ENCODE peak calls at places on chromosomes 16 and 17, in seven cellular contexts. J is prostate gland, D is testis, Y is endothelial cell of umbilical vein, P is lower leg skin, M is right lobe of liver, R is Peyer's patch. E is an unnamed sample.
A peak's percentile ranks its signal among the peaks of the same experiment; 100 is the strongest.

GRCh38 chr17:1414634-1415033 is 14.6 kb upstream of the YWHAE start:
- DNase-seq in J (no peak), Y (no peak), M (no peak), D (no peak), R (no peak), P (no peak), E (no peak)

GRCh38 chr16:70663524-70664324 is 17.4 kb downstream of the IL34 start:
- DNase-seq in Y (no peak), D (no peak), M (no peak), R (no peak), J (no peak), P (no peak), E (no peak)

GRCh38 chr16:88478115-88478514 is 25.0 kb downstream of the ZFPM1 start:
- DNase-seq in Y (no peak), J (no peak), P (no peak), D (no peak), M (no peak), R (peak; percentile 71), E (no peak)

GRCh38 chr16:2766430-2767139 is 10.5 kb downstream of the ELOB start:
- DNase-seq in J (no peak), M (peak; percentile 30), P (no peak), Y (no peak), R (no peak), D (no peak), E (no peak)

GRCh38 chr17:68460715-68461114 is 3.4 kb upstream of the WIPI1 start:
- DNase-seq in R (no peak), J (no peak), Y (no peak), P (no peak), D (no peak), M (no peak), E (no peak)

GRCh38 chr16:50050802-50051201 is 15.0 kb upstream of the HEATR3 start:
- DNase-seq in D (no peak), P (no peak), M (no peak), R (no peak), J (no peak), Y (no peak), E (no peak)

GRCh38 chr17:74466111-74466784 is at the start of gene CD300A:
- DNase-seq in D (peak; percentile 48), P (no peak), J (no peak), Y (no peak), M (peak; percentile 80), R (peak; percentile 79), E (no peak)

GRCh38 chr17:21285164-21286065 is 904 bp downstream of the MAP2K3 start:
- DNase-seq in Y (peak; percentile 54), D (peak; percentile 42), P (peak; percentile 77), M (no peak), J (no peak), R (no peak), E (no peak)

GRCh38 chr17:39209317-39210092 is 9.4 kb downstream of the RPL19 start:
- DNase-seq in R (peak; percentile 79), D (peak; percentile 78), J (peak; percentile 94), P (peak; percentile 91), Y (peak; percentile 29), M (no peak), E (peak; percentile 89)

GRCh38 chr16:29854520-29855100 is 8.4 kb downstream of the CDIPT start:
- DNase-seq in R (no peak), P (no peak), J (no peak), D (no peak), Y (no peak), M (no peak), E (no peak)

GRCh38 chr16:56246051-56246817 is 54.9 kb downstream of the GNAO1 start:
- DNase-seq in M (peak; percentile 84), R (no peak), J (no peak), D (peak; percentile 32), P (no peak), Y (no peak), E (peak; percentile 55)

GRCh38 chr16:27313422-27314160 is at the start of gene IL4R:
- DNase-seq in P (peak; percentile 94), D (peak; percentile 74), M (peak; percentile 93), Y (peak; percentile 59), J (peak; percentile 42), R (peak; percentile 80), E (peak; percentile 81)

GRCh38 chr17:77206557-77206956 is 65.8 kb downstream of the SEC14L1 start:
- DNase-seq in P (no peak), R (peak; percentile 22), Y (peak; percentile 85), J (no peak), D (no peak), M (no peak), E (no peak)

GRCh38 chr17:15341385-15341849 is at the start of gene TEKT3:
- DNase-seq in D (peak; percentile 91), R (peak; percentile 90), Y (peak; percentile 57), M (peak; percentile 75), P (peak; percentile 96), J (peak; percentile 37), E (peak; percentile 89)

GRCh38 chr16:85606920-85607319 is 6.2 kb upstream of the GSE1 start:
- DNase-seq in Y (no peak), M (no peak), J (no peak), P (no peak), D (no peak), R (no peak), E (no peak)

GRCh38 chr16:85607796-85608514 is 5.2 kb upstream of the GSE1 start:
- DNase-seq in Y (no peak), P (no peak), D (no peak), R (no peak), J (no peak), M (no peak), E (no peak)

GRCh38 chr16:85605051-85605911 is 7.8 kb upstream of the GSE1 start:
- DNase-seq in R (no peak), P (no peak), J (no peak), Y (no peak), M (no peak), D (no peak), E (no peak)

GRCh38 chr16:85607331-85607765 is 5.8 kb upstream of the GSE1 start:
- DNase-seq in D (no peak), P (no peak), M (no peak), J (no peak), Y (no peak), R (peak; percentile 55), E (no peak)

GRCh38 chr16:85605912-85606841 is 6.9 kb upstream of the GSE1 start:
- DNase-seq in R (no peak), Y (no peak), P (no peak), D (no peak), M (no peak), J (no peak), E (no peak)
- TF ChIP-seq CTCF in R (no peak), Y (no peak), P (no peak), D (no peak), M (no peak), J (no peak), E (no peak)

DNA sequence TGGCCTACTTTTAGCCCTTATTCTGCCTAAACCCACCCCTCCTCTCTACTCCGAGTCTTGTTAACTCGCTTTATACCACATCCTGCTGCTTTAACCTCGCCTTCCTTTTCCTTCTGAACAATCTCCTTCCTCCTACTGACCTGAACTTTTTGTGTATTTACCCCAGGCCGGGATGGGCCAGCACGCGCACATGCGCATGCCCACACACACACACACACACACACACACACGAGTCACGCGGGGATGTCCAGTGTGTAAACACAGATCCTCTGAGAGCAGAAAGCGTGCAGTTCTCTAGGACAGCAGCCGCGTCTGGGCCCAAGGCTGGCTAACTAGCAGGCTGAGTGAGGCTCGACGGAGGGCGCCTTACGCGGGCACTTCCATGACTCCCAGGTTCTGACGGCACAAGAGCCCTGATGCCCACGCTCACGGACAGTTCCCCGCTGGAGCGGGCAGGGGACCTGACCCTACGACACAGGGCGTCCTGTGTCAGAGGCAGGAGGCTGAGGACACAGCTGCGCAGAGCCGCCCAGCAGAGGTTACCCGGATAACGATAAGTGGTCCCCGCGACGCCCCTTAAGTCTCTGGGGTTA is 610 bp downstream of the PIK3R5 start:
- DNase-seq in J (no peak), R (peak; percentile 75), M (peak; percentile 66), P (peak; percentile 85), D (no peak), Y (no peak), E (no peak)
- TF ChIP-seq POLR2A in J (no peak), R (no peak), M (no peak), P (no peak), D (no peak), Y (no peak), E (no peak)

DNA sequence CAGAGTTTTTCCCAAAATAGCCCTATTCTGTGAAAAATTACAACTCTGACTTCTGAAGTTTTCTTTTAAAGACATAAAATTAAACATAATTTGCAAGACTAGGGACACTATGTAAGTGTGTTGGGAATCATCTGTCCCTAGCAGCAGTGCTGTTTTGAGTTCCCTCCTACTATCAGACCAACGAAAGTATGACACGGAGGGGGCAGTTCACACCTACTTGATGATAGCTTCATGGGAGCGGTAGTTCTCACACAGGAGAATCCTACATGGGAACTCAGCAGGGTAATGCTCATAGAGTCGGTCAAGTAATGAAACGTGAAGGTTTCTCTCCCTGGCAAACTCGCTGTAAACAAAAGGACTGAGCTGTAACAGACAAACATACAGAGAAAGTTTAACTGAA is 96.6 kb downstream of the HELZ start:
- DNase-seq in J (no peak), P (no peak), Y (no peak), M (no peak), D (no peak), R (no peak), E (no peak)
- TF ChIP-seq CTCF in J (no peak), P (no peak), Y (no peak), M (no peak), D (no peak), R (no peak), E (no peak)

GRCh38 chr16:17371014-17371296 is 99.8 kb downstream of the XYLT1 start:
- DNase-seq in Y (no peak), P (no peak), M (no peak), D (no peak), J (no peak), R (no peak), E (no peak)

GRCh38 chr16:17368951-17369350 is 101.8 kb downstream of the XYLT1 start:
- DNase-seq in J (no peak), Y (no peak), R (peak; percentile 45), D (no peak), M (no peak), P (no peak), E (no peak)

GRCh38 chr16:17369441-17369951 is 101.3 kb downstream of the XYLT1 start:
- DNase-seq in R (peak; percentile 92), Y (peak; percentile 3), D (peak; percentile 40), J (no peak), P (no peak), M (peak; percentile 71), E (no peak)

GRCh38 chr16:17368511-17368910 is 102.2 kb downstream of the XYLT1 start:
- DNase-seq in M (no peak), R (peak; percentile 41), Y (no peak), D (no peak), P (no peak), J (no peak), E (no peak)

DNA sequence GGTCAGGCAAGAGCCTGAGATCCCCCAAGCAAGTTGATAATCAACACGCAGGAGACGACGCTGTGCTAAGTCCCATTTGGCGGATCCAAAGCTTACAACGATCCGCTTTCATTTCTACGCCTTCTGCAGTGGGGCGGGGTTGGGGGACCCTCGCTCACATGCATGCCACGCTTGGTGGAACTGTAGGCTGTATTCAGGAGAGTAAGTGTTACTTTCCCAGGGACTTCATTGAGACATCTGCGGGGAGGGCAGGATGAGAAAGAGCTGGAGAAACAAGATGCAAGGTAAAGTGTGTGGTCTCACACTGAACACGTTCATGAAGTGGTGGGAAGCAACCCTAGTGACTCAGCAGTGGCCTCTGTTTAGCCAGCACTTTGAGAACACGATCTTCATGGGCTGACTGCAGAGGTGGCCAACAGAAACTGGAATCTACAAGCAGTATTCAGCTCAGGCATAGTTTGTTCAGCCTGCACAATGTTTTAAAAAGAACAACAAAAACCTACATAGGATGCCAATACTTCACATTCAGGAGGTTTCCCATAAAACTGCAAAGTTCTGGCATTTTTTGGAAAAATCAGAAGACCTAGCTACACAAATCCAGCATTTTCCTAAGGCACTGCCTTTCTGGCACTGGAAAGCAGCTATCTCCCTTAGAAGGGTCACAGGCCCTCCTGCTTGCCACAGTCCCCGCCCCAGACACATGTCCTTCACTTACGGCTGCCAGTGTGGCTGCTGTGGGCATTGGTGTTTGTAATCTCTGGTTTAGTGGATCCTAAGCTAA is 100.3 kb downstream of the XYLT1 start:
- DNase-seq in Y (no peak), R (peak; percentile 51), P (no peak), D (peak; percentile 58), J (no peak), M (no peak), E (no peak)
- TF ChIP-seq POLR2A in Y (no peak), R (no peak), P (no peak), D (no peak), J (no peak), M (no peak), E (no peak)

E was measured in breast epithelium.